ENCODE peak calls at places on chromosomes 6 and 20, in seven cellular contexts. H, L, P, W, T, E and O are unnamed samples.
A peak's percentile ranks its signal among the peaks of the same experiment; 100 is the strongest.

GRCh38 chr6:75934643-75935472 is 137.6 kb downstream of the IMPG1 start:
- DNase-seq in H (peak; percentile 65), L (no peak), P (peak; percentile 86), W (no peak), T (peak; percentile 38), E (peak; percentile 50), O (no peak)

GRCh38 chr6:133983099-133983939 is 30.3 kb downstream of the TBPL1 start:
- DNase-seq in H (no peak), L (no peak), P (peak; percentile 68), W (peak; percentile 47), T (no peak), E (no peak), O (no peak)

GRCh38 chr6:155493694-155494143 is 38.1 kb upstream of the NOX3 start:
- DNase-seq in H (peak; percentile 84), L (no peak), P (peak; percentile 97), W (no peak), T (peak; percentile 91), E (no peak), O (no peak)

GRCh38 chr20:15061955-15062354 is 724.5 kb upstream of the FLRT3 start:
- DNase-seq in H (no peak), L (no peak), P (no peak), W (no peak), T (no peak), E (no peak), O (no peak)

GRCh38 chr6:1766663-1767062 is 156.9 kb downstream of the FOXC1 start:
- DNase-seq in H (no peak), L (no peak), P (peak; percentile 52), W (no peak), T (no peak), E (no peak), O (no peak)

GRCh38 chr6:165630544-165630953 is 32.5 kb downstream of the PDE10A start:
- DNase-seq in H (no peak), L (no peak), P (no peak), W (no peak), T (no peak), E (no peak), O (no peak)

GRCh38 chr6:36289281-36290018 is 19.6 kb downstream of the PNPLA1 start:
- DNase-seq in H (no peak), L (no peak), P (peak; percentile 10), W (no peak), T (peak; percentile 61), E (no peak), O (no peak)

GRCh38 chr6:132798820-132799538 is 542 bp upstream of the SLC18B1 start:
- DNase-seq in H (peak; percentile 75), L (no peak), P (peak; percentile 82), W (peak; percentile 55), T (no peak), E (peak; percentile 64), O (no peak)

GRCh38 chr20:48191200-48191599 is 405.9 kb upstream of the SULF2 start:
- DNase-seq in H (no peak), L (no peak), P (no peak), W (no peak), T (no peak), E (no peak), O (no peak)

GRCh38 chr20:50256577-50256976 is 65.9 kb downstream of the CEBPB start:
- DNase-seq in H (no peak), L (no peak), P (no peak), W (no peak), T (no peak), E (no peak), O (no peak)

GRCh38 chr20:32354592-32355416 is 3.3 kb upstream of the ASXL1 start:
- DNase-seq in H (no peak), L (no peak), P (peak; percentile 85), W (no peak), T (no peak), E (no peak), O (no peak)

GRCh38 chr20:14879020-14879697 is 541.7 kb upstream of the FLRT3 start:
- DNase-seq in H (no peak), L (no peak), P (peak; percentile 86), W (no peak), T (peak; percentile 93), E (no peak), O (no peak)

GRCh38 chr6:41080623-41081022 is 7.8 kb downstream of the NFYA start:
- DNase-seq in H (no peak), L (no peak), P (no peak), W (no peak), T (no peak), E (peak; percentile 34), O (no peak)

GRCh38 chr6:131116755-131117360 is 18.4 kb upstream of the AKAP7 start:
- DNase-seq in H (no peak), L (no peak), P (peak; percentile 74), W (no peak), T (no peak), E (no peak), O (no peak)
- TF ChIP-seq CTCF in H (peak; percentile 39), L (peak; percentile 40), P (peak; percentile 26), W (peak; percentile 60), T (peak; percentile 77), E (peak; percentile 67), O (peak; percentile 84)

DNA sequence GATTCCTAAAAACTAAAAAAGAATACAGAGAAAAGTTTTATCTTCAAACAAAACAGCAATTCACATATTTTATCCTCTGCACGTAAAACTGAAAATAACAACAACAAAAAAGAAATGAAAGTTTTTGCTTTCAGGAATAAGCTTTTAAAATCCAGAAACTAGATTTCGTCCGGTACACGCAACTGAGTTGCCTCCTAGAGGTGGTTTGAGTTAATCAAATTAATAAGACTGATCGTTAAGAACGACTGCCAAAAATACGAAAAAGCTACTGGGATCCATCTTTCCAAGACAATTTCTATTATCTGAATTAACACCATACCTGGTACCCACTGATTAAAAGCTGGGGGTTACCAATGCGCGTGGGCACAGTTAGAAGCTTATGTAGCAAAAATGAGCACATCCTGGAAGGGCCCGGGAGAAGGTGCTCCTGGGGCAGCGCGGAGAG is 679 bp downstream of the PDCD2 start:
- DNase-seq in H (no peak), L (no peak), P (no peak), W (no peak), T (no peak), E (no peak), O (no peak)
- TF ChIP-seq CTCF in H (no peak), L (no peak), P (no peak), W (no peak), T (no peak), E (peak; percentile 48), O (peak; percentile 62)

DNA sequence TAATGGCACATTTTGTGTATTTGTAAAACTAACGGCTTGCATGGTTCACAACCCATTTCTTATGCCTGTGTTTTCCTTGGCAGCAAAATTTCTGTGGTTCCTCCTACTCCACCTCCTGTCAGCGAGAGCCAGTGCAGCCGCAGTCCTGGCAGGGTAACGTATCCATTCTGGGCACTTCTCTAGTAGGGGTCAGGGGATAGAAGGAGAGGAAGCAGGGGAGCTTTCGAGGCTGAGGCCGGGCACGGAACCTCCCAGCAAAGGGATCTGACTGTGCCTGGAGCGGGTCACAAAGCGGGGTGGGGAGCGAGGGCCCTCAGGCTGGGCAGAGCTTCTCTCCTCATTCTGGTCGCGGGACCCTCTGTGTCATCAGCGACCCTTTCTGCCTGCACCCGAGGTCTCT is 58.4 kb downstream of the SYTL3 start:
- DNase-seq in H (peak; percentile 76), L (no peak), P (peak; percentile 56), W (no peak), T (no peak), E (no peak), O (no peak)
- TF ChIP-seq CTCF in H (no peak), L (no peak), P (no peak), W (no peak), T (no peak), E (no peak), O (peak; percentile 43)

GRCh38 chr20:63829943-63830820 is 882 bp downstream of the ZBTB46 start:
- DNase-seq in H (no peak), L (no peak), P (peak; percentile 37), W (no peak), T (no peak), E (peak; percentile 73), O (no peak)

GRCh38 chr20:63828545-63828944 is 2.5 kb downstream of the ZBTB46 start:
- DNase-seq in H (no peak), L (no peak), P (no peak), W (no peak), T (no peak), E (no peak), O (no peak)

GRCh38 chr20:63829598-63829942 is 1.5 kb downstream of the ZBTB46 start:
- DNase-seq in H (no peak), L (no peak), P (peak; percentile 42), W (no peak), T (no peak), E (no peak), O (no peak)

GRCh38 chr20:63828124-63828523 is 2.9 kb downstream of the ZBTB46 start:
- DNase-seq in H (no peak), L (no peak), P (no peak), W (no peak), T (no peak), E (no peak), O (no peak)

GRCh38 chr20:63828951-63829350 is 2.1 kb downstream of the ZBTB46 start:
- DNase-seq in H (no peak), L (no peak), P (no peak), W (no peak), T (no peak), E (no peak), O (no peak)
- TF ChIP-seq CTCF in H (no peak), L (no peak), P (no peak), W (no peak), T (no peak), E (no peak), O (no peak)

GRCh38 chr20:52783769-52784168 is 188.4 kb upstream of the TSHZ2 start:
- DNase-seq in H (no peak), L (no peak), P (no peak), W (no peak), T (no peak), E (no peak), O (no peak)
- TF ChIP-seq CTCF in H (no peak), L (no peak), P (peak; percentile 12), W (no peak), T (peak; percentile 51), E (no peak), O (peak; percentile 28)

DNA sequence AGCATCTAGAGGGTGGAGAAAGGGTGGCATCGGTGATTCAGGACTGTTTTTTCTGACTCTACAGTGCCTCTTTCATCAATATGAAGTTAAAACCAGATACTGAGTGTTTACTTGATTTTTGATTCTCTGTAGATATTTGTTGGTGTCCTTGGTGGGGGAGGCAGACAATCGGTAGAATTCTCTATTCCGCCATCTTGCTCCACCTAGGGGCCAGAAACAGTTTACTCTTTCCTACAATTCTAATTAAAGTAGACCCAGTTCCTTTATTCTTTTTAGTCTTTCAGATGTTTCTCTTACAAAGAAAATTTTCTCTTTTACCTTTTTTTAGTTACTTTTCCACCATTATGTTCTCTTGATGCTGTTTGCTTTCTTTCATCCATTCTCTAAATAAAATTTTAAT is 162.1 kb upstream of the RAB32 start:
- DNase-seq in H (no peak), L (no peak), P (peak; percentile 7), W (no peak), T (no peak), E (no peak), O (no peak)
- TF ChIP-seq CTCF in H (no peak), L (no peak), P (peak; percentile 11), W (no peak), T (peak; percentile 30), E (no peak), O (peak; percentile 44)

GRCh38 chr20:44288252-44288651 is 22.8 kb downstream of the FITM2 start:
- DNase-seq in H (no peak), L (no peak), P (no peak), W (no peak), T (no peak), E (no peak), O (no peak)
- TF ChIP-seq CTCF in H (no peak), L (no peak), P (no peak), W (no peak), T (no peak), E (no peak), O (no peak)